ENCODE peak calls at places on chromosomes 2 and 18, in four cellular contexts. U, H, M and C are unnamed samples.

GRCh38 chr2:129827251-129827894 is 152.1 kb upstream of the RAB6C start:
- DNase-seq in M (peak; percentile 65), H (no peak), U (no peak), C (no peak)

GRCh38 chr2:75828826-75829225 is 118.1 kb upstream of the GCFC2 start:
- DNase-seq in M (no peak), H (no peak), U (no peak), C (no peak)

GRCh38 chr2:165357758-165358157 is 111.7 kb upstream of the CSRNP3 start:
- DNase-seq in M (no peak), H (no peak), U (no peak), C (peak; percentile 52)

GRCh38 chr2:109180786-109181185 is 51.8 kb downstream of the SH3RF3 start:
- DNase-seq in U (no peak), H (no peak), M (no peak), C (no peak)

GRCh38 chr2:88481937-88482336 is 29.4 kb upstream of the FOXI3 start:
- DNase-seq in U (no peak), H (no peak), M (no peak), C (peak; percentile 48)

GRCh38 chr2:127166221-127166860 is 53.8 kb downstream of the CYP27C1 start:
- DNase-seq in M (peak; percentile 37), H (no peak), U (no peak), C (no peak)

GRCh38 chr2:11422901-11423435 is 43.0 kb downstream of the E2F6 start:
- DNase-seq in H (no peak), M (no peak), U (no peak), C (no peak)

GRCh38 chr2:212892193-212892592 is 259.2 kb downstream of the IKZF2 start:
- DNase-seq in U (no peak), M (no peak), H (no peak), C (peak; percentile 63)

GRCh38 chr2:140286377-140286776 is 1506.2 kb upstream of the NXPH2 start:
- DNase-seq in U (no peak), M (no peak), H (no peak), C (no peak)

GRCh38 chr2:128732976-128733431 is 414.3 kb upstream of the HS6ST1 start:
- DNase-seq in H (no peak), U (no peak), M (no peak), C (no peak)

GRCh38 chr2:208466920-208467298 is 60.3 kb downstream of the PTH2R start:
- DNase-seq in H (no peak), U (no peak), M (no peak), C (no peak)

GRCh38 chr18:23662309-23663263 is at the start of gene ANKRD29:
- DNase-seq in U (peak; percentile 66), H (no peak), M (peak; percentile 44), C (peak; percentile 43)

GRCh38 chr18:63237911-63238710 is 81.5 kb downstream of the BCL2 start:
- DNase-seq in H (no peak), U (no peak), M (no peak), C (peak; percentile 90)

GRCh38 chr2:115057473-115057872 is 615.0 kb downstream of the DPP10 start:
- DNase-seq in H (no peak), U (no peak), M (no peak), C (no peak)

GRCh38 chr18:28961669-28962228 is 784.8 kb upstream of the CDH2 start:
- DNase-seq in M (peak; percentile 17), H (no peak), U (no peak), C (no peak)

GRCh38 chr18:58298251-58299134 is 254.5 kb downstream of the NEDD4L start:
- DNase-seq in H (no peak), U (no peak), M (no peak), C (no peak)

GRCh38 chr2:207692206-207693065 is 19.0 kb upstream of the CCNYL1 start:
- DNase-seq in H (no peak), M (peak; percentile 48), U (peak; percentile 64), C (peak; percentile 38)

GRCh38 chr2:204900910-204901309 is 355.6 kb downstream of the PARD3B start:
- DNase-seq in H (no peak), U (no peak), M (no peak), C (no peak)

GRCh38 chr18:52376104-52376503 is 36.1 kb downstream of the DCC start:
- DNase-seq in M (no peak), U (no peak), H (no peak), C (no peak)

GRCh38 chr2:150732064-150732463 is 244.6 kb upstream of the RND3 start:
- DNase-seq in U (no peak), M (no peak), H (no peak), C (no peak)

GRCh38 chr2:18057657-18058056 is 179.2 kb downstream of the KCNS3 start:
- DNase-seq in M (no peak), U (no peak), H (no peak), C (no peak)

GRCh38 chr2:168731002-168731401 is 71.4 kb upstream of the NOSTRIN start:
- DNase-seq in H (no peak), U (no peak), M (no peak), C (no peak)

GRCh38 chr2:158089322-158089721 is 12.4 kb upstream of the UPP2 start:
- DNase-seq in M (no peak), H (no peak), U (no peak), C (no peak)

GRCh38 chr2:66464930-66465637 is 30.2 kb downstream of the MEIS1 start:
- DNase-seq in U (no peak), M (no peak), H (no peak), C (no peak)